ENCODE peak calls at places on chromosome 12, in nine cellular contexts. One of them, this sample, is unnamed. For H3K4me1, the result is how much of the 10 kb centered on the place peaks cover.

GRCh38 chr12:64608901-64609542 is 1.3 kb upstream of the RASSF3 start:
- DNase-seq in naive thymus-derived CD4-positive, alpha-beta T cell: peak
- DNase-seq in Peyer's patch: peak
- DNase-seq in stomach: no peak
- DNase-seq in psoas muscle: no peak
- DNase-seq in heart left ventricle: no peak
- DNase-seq in endothelial cell of umbilical vein: peak
- DNase-seq in PC-9: peak
- DNase-seq in cardiac muscle cell: peak
- DNase-seq in this sample: no peak

GRCh38 chr12:52190860-52191729 is 719 bp downstream of the KRT80 start:
- DNase-seq in naive thymus-derived CD4-positive, alpha-beta T cell: no peak
- DNase-seq in Peyer's patch: no peak
- DNase-seq in stomach: no peak
- DNase-seq in psoas muscle: no peak
- DNase-seq in heart left ventricle: no peak
- DNase-seq in endothelial cell of umbilical vein: no peak
- DNase-seq in PC-9: peak
- DNase-seq in cardiac muscle cell: no peak
- DNase-seq in this sample: no peak

GRCh38 chr12:68180792-68181744 is 21.5 kb upstream of the IFNG start:
- DNase-seq in naive thymus-derived CD4-positive, alpha-beta T cell: no peak
- DNase-seq in Peyer's patch: peak
- DNase-seq in stomach: no peak
- DNase-seq in psoas muscle: no peak
- DNase-seq in heart left ventricle: no peak
- DNase-seq in endothelial cell of umbilical vein: no peak
- DNase-seq in PC-9: no peak
- DNase-seq in cardiac muscle cell: no peak
- DNase-seq in this sample: no peak

GRCh38 chr12:113874999-113875561 is 91.0 kb downstream of the RBM19 start:
- DNase-seq in naive thymus-derived CD4-positive, alpha-beta T cell: no peak
- DNase-seq in Peyer's patch: no peak
- DNase-seq in stomach: no peak
- DNase-seq in psoas muscle: no peak
- DNase-seq in heart left ventricle: no peak
- DNase-seq in endothelial cell of umbilical vein: no peak
- DNase-seq in PC-9: no peak
- DNase-seq in cardiac muscle cell: no peak
- DNase-seq in this sample: no peak

GRCh38 chr12:7899755-7900154 is 27.0 kb upstream of the SLC2A14 start:
- DNase-seq in naive thymus-derived CD4-positive, alpha-beta T cell: no peak
- DNase-seq in Peyer's patch: no peak
- DNase-seq in stomach: no peak
- DNase-seq in psoas muscle: no peak
- DNase-seq in heart left ventricle: no peak
- DNase-seq in endothelial cell of umbilical vein: no peak
- DNase-seq in PC-9: no peak
- DNase-seq in cardiac muscle cell: no peak
- DNase-seq in this sample: no peak

GRCh38 chr12:26318661-26319068 is 123.3 kb downstream of the SSPN start:
- DNase-seq in naive thymus-derived CD4-positive, alpha-beta T cell: no peak
- DNase-seq in Peyer's patch: peak
- DNase-seq in stomach: no peak
- DNase-seq in psoas muscle: peak
- DNase-seq in heart left ventricle: peak
- DNase-seq in endothelial cell of umbilical vein: peak
- DNase-seq in PC-9: peak
- DNase-seq in cardiac muscle cell: no peak
- DNase-seq in this sample: peak

GRCh38 chr12:124578445-124578844 is 11.0 kb upstream of the NCOR2 start:
- DNase-seq in naive thymus-derived CD4-positive, alpha-beta T cell: no peak
- DNase-seq in Peyer's patch: no peak
- DNase-seq in stomach: no peak
- DNase-seq in psoas muscle: no peak
- DNase-seq in heart left ventricle: no peak
- DNase-seq in endothelial cell of umbilical vein: no peak
- DNase-seq in PC-9: no peak
- DNase-seq in cardiac muscle cell: no peak
- DNase-seq in this sample: no peak

GRCh38 chr12:46546634-46547273 is 174.2 kb upstream of the SLC38A2 start:
- DNase-seq in naive thymus-derived CD4-positive, alpha-beta T cell: no peak
- DNase-seq in Peyer's patch: no peak
- DNase-seq in stomach: no peak
- DNase-seq in psoas muscle: no peak
- DNase-seq in heart left ventricle: no peak
- DNase-seq in endothelial cell of umbilical vein: no peak
- DNase-seq in PC-9: no peak
- DNase-seq in cardiac muscle cell: no peak
- DNase-seq in this sample: no peak

GRCh38 chr12:130879781-130880389 is 8.0 kb downstream of the RAN start:
- DNase-seq in naive thymus-derived CD4-positive, alpha-beta T cell: no peak
- DNase-seq in Peyer's patch: no peak
- DNase-seq in stomach: no peak
- DNase-seq in psoas muscle: no peak
- DNase-seq in heart left ventricle: no peak
- DNase-seq in endothelial cell of umbilical vein: no peak
- DNase-seq in PC-9: no peak
- DNase-seq in cardiac muscle cell: no peak
- DNase-seq in this sample: peak

GRCh38 chr12:130881548-130881947 is 9.7 kb downstream of the RAN start:
- DNase-seq in naive thymus-derived CD4-positive, alpha-beta T cell: no peak
- DNase-seq in Peyer's patch: no peak
- DNase-seq in stomach: no peak
- DNase-seq in psoas muscle: no peak
- DNase-seq in heart left ventricle: no peak
- DNase-seq in endothelial cell of umbilical vein: no peak
- DNase-seq in PC-9: no peak
- DNase-seq in cardiac muscle cell: no peak
- DNase-seq in this sample: no peak

GRCh38 chr12:130879212-130879686 is 7.4 kb downstream of the RAN start:
- DNase-seq in naive thymus-derived CD4-positive, alpha-beta T cell: no peak
- DNase-seq in Peyer's patch: no peak
- DNase-seq in stomach: no peak
- DNase-seq in psoas muscle: no peak
- DNase-seq in heart left ventricle: no peak
- DNase-seq in endothelial cell of umbilical vein: no peak
- DNase-seq in PC-9: no peak
- DNase-seq in cardiac muscle cell: no peak
- DNase-seq in this sample: peak

GRCh38 chr12:130880411-130880885 is 8.6 kb downstream of the RAN start:
- DNase-seq in naive thymus-derived CD4-positive, alpha-beta T cell: no peak
- DNase-seq in Peyer's patch: no peak
- DNase-seq in stomach: no peak
- DNase-seq in psoas muscle: no peak
- DNase-seq in heart left ventricle: no peak
- DNase-seq in endothelial cell of umbilical vein: no peak
- DNase-seq in PC-9: no peak
- DNase-seq in cardiac muscle cell: no peak
- DNase-seq in this sample: peak

DNA sequence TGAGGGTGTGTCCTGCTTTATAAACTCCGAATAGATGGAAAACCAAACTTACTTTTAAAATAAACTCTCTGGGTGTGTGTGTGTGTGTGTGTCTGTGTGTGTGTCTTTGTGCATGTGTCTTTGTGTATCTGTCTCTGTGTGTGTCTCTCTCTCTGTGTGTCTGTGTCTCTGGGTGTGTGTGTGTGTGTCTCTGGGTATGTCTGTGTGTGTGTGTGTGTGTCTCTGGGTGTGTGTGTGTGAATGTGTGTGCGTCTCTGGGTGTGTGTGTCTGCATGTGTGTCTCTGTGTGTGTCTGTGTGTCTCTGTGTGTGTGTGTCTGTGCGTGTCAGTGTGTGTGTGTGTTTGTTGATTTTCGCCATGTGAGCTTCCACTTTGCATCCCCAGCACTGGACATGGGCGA is 9.2 kb downstream of the RAN start:
- DNase-seq in naive thymus-derived CD4-positive, alpha-beta T cell: no peak
- DNase-seq in Peyer's patch: no peak
- DNase-seq in stomach: no peak
- DNase-seq in psoas muscle: no peak
- DNase-seq in heart left ventricle: no peak
- DNase-seq in endothelial cell of umbilical vein: no peak
- DNase-seq in PC-9: no peak
- DNase-seq in cardiac muscle cell: no peak
- DNase-seq in this sample: peak
- H3K27ac ChIP-seq in naive thymus-derived CD4-positive, alpha-beta T cell: no peak
- H3K27ac ChIP-seq in Peyer's patch: no peak
- H3K27ac ChIP-seq in stomach: no peak
- H3K27ac ChIP-seq in psoas muscle: no peak
- H3K27ac ChIP-seq in heart left ventricle: no peak
- H3K27ac ChIP-seq in endothelial cell of umbilical vein: no peak
- H3K27ac ChIP-seq in PC-9: no peak
- H3K27ac ChIP-seq in cardiac muscle cell: no peak
- H3K27ac ChIP-seq in this sample: no peak

GRCh38 chr12:9118161-9118560 is 2.4 kb upstream of the A2M start:
- DNase-seq in naive thymus-derived CD4-positive, alpha-beta T cell: no peak
- DNase-seq in Peyer's patch: peak
- DNase-seq in stomach: no peak
- DNase-seq in psoas muscle: no peak
- DNase-seq in heart left ventricle: no peak
- DNase-seq in endothelial cell of umbilical vein: peak
- DNase-seq in PC-9: no peak
- DNase-seq in cardiac muscle cell: no peak
- DNase-seq in this sample: no peak

GRCh38 chr12:9124346-9125031 is 8.8 kb upstream of the A2M start:
- DNase-seq in naive thymus-derived CD4-positive, alpha-beta T cell: no peak
- DNase-seq in Peyer's patch: no peak
- DNase-seq in stomach: no peak
- DNase-seq in psoas muscle: no peak
- DNase-seq in heart left ventricle: no peak
- DNase-seq in endothelial cell of umbilical vein: no peak
- DNase-seq in PC-9: no peak
- DNase-seq in cardiac muscle cell: no peak
- DNase-seq in this sample: no peak

GRCh38 chr12:9123741-9124140 is 8.0 kb upstream of the A2M start:
- DNase-seq in naive thymus-derived CD4-positive, alpha-beta T cell: no peak
- DNase-seq in Peyer's patch: no peak
- DNase-seq in stomach: no peak
- DNase-seq in psoas muscle: no peak
- DNase-seq in heart left ventricle: no peak
- DNase-seq in endothelial cell of umbilical vein: peak
- DNase-seq in PC-9: no peak
- DNase-seq in cardiac muscle cell: no peak
- DNase-seq in this sample: no peak

GRCh38 chr12:9122166-9122609 is 6.5 kb upstream of the A2M start:
- DNase-seq in naive thymus-derived CD4-positive, alpha-beta T cell: no peak
- DNase-seq in Peyer's patch: no peak
- DNase-seq in stomach: no peak
- DNase-seq in psoas muscle: no peak
- DNase-seq in heart left ventricle: no peak
- DNase-seq in endothelial cell of umbilical vein: no peak
- DNase-seq in PC-9: no peak
- DNase-seq in cardiac muscle cell: no peak
- DNase-seq in this sample: no peak

GRCh38 chr12:9120487-9121184 is 4.9 kb upstream of the A2M start:
- DNase-seq in naive thymus-derived CD4-positive, alpha-beta T cell: no peak
- DNase-seq in Peyer's patch: no peak
- DNase-seq in stomach: no peak
- DNase-seq in psoas muscle: no peak
- DNase-seq in heart left ventricle: no peak
- DNase-seq in endothelial cell of umbilical vein: no peak
- DNase-seq in PC-9: no peak
- DNase-seq in cardiac muscle cell: no peak
- DNase-seq in this sample: no peak
- H3K4me1 ChIP-seq in naive thymus-derived CD4-positive, alpha-beta T cell: under half
- H3K4me1 ChIP-seq in Peyer's patch: under half
- H3K4me1 ChIP-seq in stomach: under half
- H3K4me1 ChIP-seq in psoas muscle: under half
- H3K4me1 ChIP-seq in heart left ventricle: half or more
- H3K4me1 ChIP-seq in endothelial cell of umbilical vein: under half
- H3K4me1 ChIP-seq in PC-9: under half
- H3K4me1 ChIP-seq in cardiac muscle cell: under half
- H3K4me1 ChIP-seq in this sample: under half

DNA sequence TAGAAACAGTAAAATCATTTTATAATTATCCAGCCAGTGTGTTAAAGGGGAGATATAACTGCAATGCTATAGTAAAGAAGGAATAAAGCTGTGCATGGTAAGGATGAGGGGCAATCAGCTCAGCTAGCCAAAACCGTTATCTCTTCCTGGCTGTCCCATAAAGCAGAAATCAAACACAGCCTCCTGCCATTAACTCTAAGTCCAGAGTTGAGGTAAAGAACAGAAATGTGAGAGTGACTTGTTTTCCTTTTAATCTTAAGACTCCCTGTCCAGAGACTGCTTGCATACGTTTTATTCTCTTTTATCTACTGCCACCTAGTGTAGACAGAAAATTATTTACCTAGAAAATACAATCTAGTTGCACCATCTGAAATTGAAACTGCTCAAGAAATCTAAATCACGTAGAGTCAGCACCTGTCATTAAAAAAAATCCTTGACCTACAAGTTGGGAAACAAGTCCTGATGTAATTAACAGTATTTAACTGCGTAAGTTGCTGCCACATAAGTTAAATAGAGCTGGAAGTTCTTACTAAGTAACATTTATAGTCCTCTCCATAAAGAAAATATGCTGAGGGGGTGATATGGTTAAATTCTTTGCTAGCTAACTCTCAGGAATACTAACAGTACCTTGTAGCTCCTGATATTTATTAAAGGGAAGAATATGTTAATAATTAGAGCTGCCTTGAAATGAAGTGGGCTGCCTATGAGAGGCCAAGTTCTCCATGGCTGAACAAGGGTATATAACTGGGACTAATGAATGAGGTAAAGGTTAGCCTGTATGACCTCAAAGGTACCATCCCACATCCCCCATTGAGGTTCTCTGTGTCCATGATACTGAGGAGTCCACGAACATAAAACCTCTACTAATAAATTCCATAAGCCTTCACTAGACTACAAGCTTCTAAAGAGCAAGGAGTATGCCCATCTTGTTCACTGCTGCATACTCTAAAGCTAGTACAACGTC is 62.7 kb downstream of the GALNT4 start:
- DNase-seq in naive thymus-derived CD4-positive, alpha-beta T cell: no peak
- DNase-seq in Peyer's patch: no peak
- DNase-seq in stomach: no peak
- DNase-seq in psoas muscle: no peak
- DNase-seq in heart left ventricle: no peak
- DNase-seq in endothelial cell of umbilical vein: peak
- DNase-seq in PC-9: no peak
- DNase-seq in cardiac muscle cell: peak
- DNase-seq in this sample: no peak
- H3K4me3 ChIP-seq in naive thymus-derived CD4-positive, alpha-beta T cell: no peak
- H3K4me3 ChIP-seq in Peyer's patch: no peak
- H3K4me3 ChIP-seq in stomach: peak
- H3K4me3 ChIP-seq in psoas muscle: peak
- H3K4me3 ChIP-seq in heart left ventricle: no peak
- H3K4me3 ChIP-seq in endothelial cell of umbilical vein: no peak
- H3K4me3 ChIP-seq in PC-9: peak
- H3K4me3 ChIP-seq in cardiac muscle cell: no peak
- H3K4me3 ChIP-seq in this sample: no peak

GRCh38 chr12:89565002-89565401 is 39.2 kb upstream of the POC1B start:
- DNase-seq in naive thymus-derived CD4-positive, alpha-beta T cell: no peak
- DNase-seq in Peyer's patch: no peak
- DNase-seq in stomach: no peak
- DNase-seq in psoas muscle: no peak
- DNase-seq in heart left ventricle: no peak
- DNase-seq in endothelial cell of umbilical vein: no peak
- DNase-seq in PC-9: no peak
- DNase-seq in cardiac muscle cell: no peak
- DNase-seq in this sample: no peak

GRCh38 chr12:89566615-89567014 is 40.8 kb upstream of the POC1B start:
- DNase-seq in naive thymus-derived CD4-positive, alpha-beta T cell: no peak
- DNase-seq in Peyer's patch: no peak
- DNase-seq in stomach: no peak
- DNase-seq in psoas muscle: no peak
- DNase-seq in heart left ventricle: no peak
- DNase-seq in endothelial cell of umbilical vein: peak
- DNase-seq in PC-9: no peak
- DNase-seq in cardiac muscle cell: peak
- DNase-seq in this sample: no peak

GRCh38 chr12:89571481-89572190 is 45.8 kb upstream of the POC1B start:
- DNase-seq in naive thymus-derived CD4-positive, alpha-beta T cell: no peak
- DNase-seq in Peyer's patch: no peak
- DNase-seq in stomach: no peak
- DNase-seq in psoas muscle: no peak
- DNase-seq in heart left ventricle: no peak
- DNase-seq in endothelial cell of umbilical vein: no peak
- DNase-seq in PC-9: no peak
- DNase-seq in cardiac muscle cell: no peak
- DNase-seq in this sample: no peak

GRCh38 chr12:89568484-89568883 is 42.6 kb upstream of the POC1B start:
- DNase-seq in naive thymus-derived CD4-positive, alpha-beta T cell: no peak
- DNase-seq in Peyer's patch: no peak
- DNase-seq in stomach: no peak
- DNase-seq in psoas muscle: no peak
- DNase-seq in heart left ventricle: no peak
- DNase-seq in endothelial cell of umbilical vein: no peak
- DNase-seq in PC-9: no peak
- DNase-seq in cardiac muscle cell: no peak
- DNase-seq in this sample: no peak

GRCh38 chr12:89567691-89568239 is 41.9 kb upstream of the POC1B start:
- DNase-seq in naive thymus-derived CD4-positive, alpha-beta T cell: no peak
- DNase-seq in Peyer's patch: no peak
- DNase-seq in stomach: no peak
- DNase-seq in psoas muscle: no peak
- DNase-seq in heart left ventricle: no peak
- DNase-seq in endothelial cell of umbilical vein: no peak
- DNase-seq in PC-9: no peak
- DNase-seq in cardiac muscle cell: no peak
- DNase-seq in this sample: no peak
- H3K27ac ChIP-seq in naive thymus-derived CD4-positive, alpha-beta T cell: no peak
- H3K27ac ChIP-seq in Peyer's patch: no peak
- H3K27ac ChIP-seq in stomach: no peak
- H3K27ac ChIP-seq in psoas muscle: no peak
- H3K27ac ChIP-seq in heart left ventricle: no peak
- H3K27ac ChIP-seq in endothelial cell of umbilical vein: no peak
- H3K27ac ChIP-seq in PC-9: no peak
- H3K27ac ChIP-seq in cardiac muscle cell: no peak
- H3K27ac ChIP-seq in this sample: no peak